ENCODE peak calls at places on chromosomes 16 and 17, in six cellular contexts. M is astrocyte, Z is K562, O is A549, V is H9, I is neural progenitor cell. X is an unnamed sample.

GRCh38 chr16:2777231-2777902 is at the start of gene ELOB:
- DNase-seq in M (peak; percentile 47), Z (peak; percentile 94), O (peak; percentile 79), V (peak; percentile 81), I (peak; percentile 95), X (peak; percentile 88)

GRCh38 chr16:63652091-63652490 is 1469.8 kb downstream of the CDH11 start:
- DNase-seq in M (no peak), Z (no peak), O (no peak), V (no peak), I (peak; percentile 7), X (no peak)

GRCh38 chr17:62987136-62987535 is 21.1 kb downstream of the TANC2 start:
- DNase-seq in M (no peak), Z (peak; percentile 26), O (no peak), V (peak; percentile 63), I (peak; percentile 15), X (no peak)

GRCh38 chr17:74646231-74646630 is 22.7 kb upstream of the CD300E start:
- DNase-seq in M (no peak), Z (peak; percentile 23), O (peak; percentile 62), V (no peak), I (no peak), X (no peak)

GRCh38 chr17:32870969-32871368 is 6.0 kb downstream of the MYO1D start:
- DNase-seq in M (no peak), Z (no peak), O (no peak), V (no peak), I (no peak), X (no peak)

GRCh38 chr17:6327007-6327406 is 107.9 kb downstream of the AIPL1 start:
- DNase-seq in M (no peak), Z (no peak), O (no peak), V (peak; percentile 76), I (peak; percentile 35), X (no peak)

GRCh38 chr16:57137566-57138273 is 45.3 kb downstream of the CPNE2 start:
- DNase-seq in M (no peak), Z (no peak), O (no peak), V (no peak), I (no peak), X (no peak)

GRCh38 chr16:27445502-27446175 is 43.7 kb downstream of the IL21R start:
- DNase-seq in M (no peak), Z (no peak), O (no peak), V (no peak), I (no peak), X (no peak)

GRCh38 chr17:68094481-68095078 is 59.0 kb downstream of the KPNA2 start:
- DNase-seq in M (no peak), Z (no peak), O (no peak), V (no peak), I (no peak), X (no peak)

GRCh38 chr16:69595127-69596036 is 29.6 kb downstream of the NFAT5 start:
- DNase-seq in M (peak; percentile 53), Z (peak; percentile 23), O (peak; percentile 37), V (no peak), I (no peak), X (no peak)

GRCh38 chr16:75682308-75682707 is 5.5 kb upstream of the CPHXL2 start:
- DNase-seq in M (no peak), Z (no peak), O (no peak), V (no peak), I (no peak), X (no peak)

GRCh38 chr16:12119562-12119961 is 143.0 kb downstream of the SNX29 start:
- DNase-seq in M (peak; percentile 6), Z (no peak), O (no peak), V (no peak), I (no peak), X (peak; percentile 64)

GRCh38 chr17:76542566-76542971 is 2.7 kb downstream of the PRCD start:
- DNase-seq in M (no peak), Z (no peak), O (no peak), V (no peak), I (no peak), X (no peak)

GRCh38 chr16:66954097-66954659 is 6.9 kb upstream of the CES3 start:
- DNase-seq in M (peak; percentile 41), Z (peak; percentile 71), O (peak; percentile 81), V (peak; percentile 75), I (peak; percentile 50), X (peak; percentile 55)

GRCh38 chr17:38320482-38320881 is 23.3 kb downstream of the GPR179 start:
- DNase-seq in M (no peak), Z (no peak), O (no peak), V (no peak), I (no peak), X (peak; percentile 97)

GRCh38 chr16:3513892-3514600 is 13.2 kb downstream of the CLUAP1 start:
- DNase-seq in M (no peak), Z (no peak), O (no peak), V (no peak), I (no peak), X (peak; percentile 71)

GRCh38 chr17:48177816-48178215 is 70.2 kb downstream of the SNX11 start:
- DNase-seq in M (no peak), Z (no peak), O (no peak), V (no peak), I (no peak), X (no peak)

GRCh38 chr17:59373879-59374495 is 42.5 kb downstream of the YPEL2 start:
- DNase-seq in M (peak; percentile 51), Z (no peak), O (no peak), V (no peak), I (no peak), X (no peak)

GRCh38 chr16:29811896-29812665 is at the start of gene PRRT2:
- DNase-seq in M (no peak), Z (peak; percentile 62), O (no peak), V (peak; percentile 70), I (peak; percentile 92), X (peak; percentile 57)
- H3K4me1 ChIP-seq in M (peaks cover 37% of the 10 kb centered on the region), Z (peaks cover 88% of the 10 kb centered on the region), O (peaks cover 47% of the 10 kb centered on the region), V (peaks cover 6% of the 10 kb centered on the region), I (peaks cover 52% of the 10 kb centered on the region), X (peaks cover 44% of the 10 kb centered on the region)

DNA sequence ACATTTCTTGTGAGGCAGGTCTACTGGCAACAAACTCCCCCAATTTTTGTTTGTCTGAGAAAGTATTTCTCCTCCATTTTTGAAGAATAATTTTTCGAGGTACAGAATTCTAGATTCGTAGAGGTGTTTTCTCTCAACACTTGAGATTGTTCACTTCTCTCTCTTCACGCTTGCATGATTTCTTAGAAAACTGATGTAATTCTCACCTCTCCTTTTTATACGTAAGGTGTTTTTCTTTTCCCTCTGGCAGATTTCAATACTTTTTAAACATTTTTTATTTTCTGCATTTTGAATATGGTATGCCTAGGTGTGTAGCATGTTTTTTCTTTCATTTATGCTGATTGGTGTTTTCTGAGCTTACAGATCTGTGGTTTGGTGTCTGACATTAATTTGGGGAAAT is 201.5 kb upstream of the AXIN2 start:
- DNase-seq in M (no peak), Z (no peak), O (no peak), V (no peak), I (no peak), X (no peak)
- H3K9me3 ChIP-seq in M (no peaks in the 10 kb centered on the region), Z (no peaks in the 10 kb centered on the region), O (peaks cover 2% of the 10 kb centered on the region), V (no peaks in the 10 kb centered on the region), I (no peaks in the 10 kb centered on the region), X (no peaks in the 10 kb centered on the region)

GRCh38 chr17:27525316-27525715 is 69.1 kb downstream of the KSR1 start:
- DNase-seq in M (no peak), Z (no peak), O (no peak), V (no peak), I (no peak), X (no peak)

GRCh38 chr17:27526603-27527002 is 70.4 kb downstream of the KSR1 start:
- DNase-seq in M (peak; percentile 44), Z (peak; percentile 70), O (peak; percentile 52), V (peak; percentile 67), I (peak; percentile 44), X (no peak)

GRCh38 chr17:27525836-27526235 is 69.6 kb downstream of the KSR1 start:
- DNase-seq in M (no peak), Z (no peak), O (no peak), V (no peak), I (no peak), X (no peak)

GRCh38 chr17:27523712-27524111 is 67.5 kb downstream of the KSR1 start:
- DNase-seq in M (no peak), Z (no peak), O (no peak), V (no peak), I (no peak), X (peak; percentile 75)

DNA sequence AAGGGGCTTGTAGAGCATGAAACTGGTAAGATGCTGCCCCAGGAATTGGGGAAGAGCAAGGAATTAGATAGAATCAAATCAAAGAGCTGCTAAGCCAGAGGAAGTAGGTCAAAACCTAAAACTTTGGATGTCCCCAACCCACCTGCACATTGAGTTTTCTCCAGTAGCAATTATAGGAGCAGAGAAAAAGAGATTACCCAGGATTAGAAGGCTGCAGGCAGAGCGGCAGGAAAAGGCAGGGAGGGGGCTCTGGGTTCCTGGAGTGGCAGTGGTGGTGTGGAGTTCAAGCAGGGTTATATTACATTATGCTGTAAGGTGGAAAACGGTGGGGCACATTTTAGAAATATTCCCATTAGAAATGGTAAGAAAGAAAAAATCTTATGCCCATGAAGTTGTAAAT is 68.3 kb downstream of the KSR1 start:
- DNase-seq in M (no peak), Z (no peak), O (no peak), V (no peak), I (no peak), X (no peak)
- H3K4me2 ChIP-seq in M (no peak overlapping the region), Z (no peak overlapping the region), O (no peak overlapping the region), V (no peak overlapping the region), I (no peak overlapping the region), X (no peak overlapping the region)

DNA sequence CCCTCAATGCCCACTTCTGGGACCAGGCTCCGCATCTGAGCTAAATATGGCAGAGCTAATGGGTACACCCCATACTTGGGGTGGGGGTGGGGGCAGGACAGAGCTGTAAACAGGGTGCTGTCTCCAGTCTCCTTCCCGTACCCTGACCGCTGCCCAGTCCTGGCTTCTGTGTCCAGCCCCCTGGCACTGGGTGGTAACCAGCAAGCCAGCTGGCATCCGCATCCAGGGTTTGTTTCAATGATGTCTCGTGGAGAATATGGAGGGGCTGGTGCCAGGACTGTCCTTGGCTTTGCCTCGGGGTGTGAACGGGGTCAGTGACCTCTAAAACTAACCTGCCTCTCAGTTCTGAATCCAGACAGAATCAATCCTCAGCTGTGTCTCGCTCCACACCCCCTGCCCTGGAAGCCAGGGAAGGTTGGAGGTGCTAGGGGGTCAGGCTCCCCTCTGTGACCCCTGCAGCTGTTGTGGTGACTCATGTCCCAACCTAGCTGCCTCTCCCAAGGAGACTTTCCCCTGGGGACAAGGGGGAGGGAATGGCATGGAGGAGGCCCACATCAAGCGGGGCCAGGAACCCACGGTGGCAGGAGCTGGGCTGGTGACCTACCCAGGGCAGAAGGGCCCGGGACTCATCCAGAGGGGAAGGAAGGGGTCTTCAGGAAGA is 1.5 kb upstream of the PNMT start:
- DNase-seq in M (no peak), Z (peak; percentile 66), O (peak; percentile 35), V (no peak), I (no peak), X (no peak)
- H3K4me1 ChIP-seq in M (peaks cover 5% of the 10 kb centered on the region), Z (peaks cover 90% of the 10 kb centered on the region), O (peaks cover 61% of the 10 kb centered on the region), V (peaks cover 6% of the 10 kb centered on the region), I (peaks cover 32% of the 10 kb centered on the region), X (peaks cover 35% of the 10 kb centered on the region)